ENCODE peak calls at places on chromosomes 1 and 21, in four cellular contexts. One of them, this sample, is unnamed.

GRCh38 chr1:64550505-64550904 is 80.6 kb downstream of the CACHD1 start:
- DNase-seq in upper lobe of left lung: no peak
- DNase-seq in Peyer's patch: no peak
- DNase-seq in uterus: no peak
- DNase-seq in this sample: no peak

GRCh38 chr21:29465528-29465927 is 166.8 kb downstream of the BACH1 start:
- DNase-seq in upper lobe of left lung: no peak
- DNase-seq in Peyer's patch: no peak
- DNase-seq in uterus: no peak
- DNase-seq in this sample: no peak

GRCh38 chr1:197919523-197920301 is 2.5 kb downstream of the LHX9 start:
- DNase-seq in upper lobe of left lung: no peak
- DNase-seq in Peyer's patch: no peak
- DNase-seq in uterus: no peak
- DNase-seq in this sample: no peak

GRCh38 chr1:92070892-92071291 is 4.3 kb downstream of the SETSIP start:
- DNase-seq in upper lobe of left lung: no peak
- DNase-seq in Peyer's patch: no peak
- DNase-seq in uterus: no peak
- DNase-seq in this sample: no peak

GRCh38 chr1:45647248-45648021 is 23.6 kb upstream of the CCDC17 start:
- DNase-seq in upper lobe of left lung: no peak
- DNase-seq in Peyer's patch: no peak
- DNase-seq in uterus: no peak
- DNase-seq in this sample: no peak

GRCh38 chr1:222843434-222844107 is 28.7 kb downstream of the DISP1 start:
- DNase-seq in upper lobe of left lung: no peak
- DNase-seq in Peyer's patch: no peak
- DNase-seq in uterus: no peak
- DNase-seq in this sample: no peak

GRCh38 chr1:26961826-26962225 is 1.6 kb upstream of the KDF1 start:
- DNase-seq in upper lobe of left lung: no peak
- DNase-seq in Peyer's patch: no peak
- DNase-seq in uterus: no peak
- DNase-seq in this sample: no peak

GRCh38 chr1:236893626-236894545 is 98.8 kb downstream of the MTR start:
- DNase-seq in upper lobe of left lung: no peak
- DNase-seq in Peyer's patch: no peak
- DNase-seq in uterus: no peak
- DNase-seq in this sample: no peak

GRCh38 chr1:67647036-67647798 is 37.8 kb upstream of the GADD45A start:
- DNase-seq in upper lobe of left lung: no peak
- DNase-seq in Peyer's patch: no peak
- DNase-seq in uterus: no peak
- DNase-seq in this sample: no peak

GRCh38 chr1:180905927-180906326 is 6.8 kb upstream of the KIAA1614 start:
- DNase-seq in upper lobe of left lung: no peak
- DNase-seq in Peyer's patch: no peak
- DNase-seq in uterus: no peak
- DNase-seq in this sample: no peak

GRCh38 chr1:210264521-210265380 is 32.2 kb downstream of the SERTAD4 start:
- DNase-seq in upper lobe of left lung: no peak
- DNase-seq in Peyer's patch: no peak
- DNase-seq in uterus: no peak
- DNase-seq in this sample: no peak

GRCh38 chr1:211761400-211761799 is 69.2 kb downstream of the LPGAT1 start:
- DNase-seq in upper lobe of left lung: no peak
- DNase-seq in Peyer's patch: no peak
- DNase-seq in uterus: no peak
- DNase-seq in this sample: no peak

GRCh38 chr1:89607888-89608626 is 24.9 kb upstream of the LRRC8C start:
- DNase-seq in upper lobe of left lung: peak
- DNase-seq in Peyer's patch: no peak
- DNase-seq in uterus: peak
- DNase-seq in this sample: peak

GRCh38 chr1:160629286-160630210 is 17.3 kb downstream of the SLAMF1 start:
- DNase-seq in upper lobe of left lung: peak
- DNase-seq in Peyer's patch: peak
- DNase-seq in uterus: no peak
- DNase-seq in this sample: peak

GRCh38 chr21:25297117-25297516 is 310.2 kb downstream of the MRPL39 start:
- DNase-seq in upper lobe of left lung: no peak
- DNase-seq in Peyer's patch: no peak
- DNase-seq in uterus: no peak
- DNase-seq in this sample: no peak

GRCh38 chr1:100683448-100684349 is 35.8 kb upstream of the VCAM1 start:
- DNase-seq in upper lobe of left lung: no peak
- DNase-seq in Peyer's patch: no peak
- DNase-seq in uterus: no peak
- DNase-seq in this sample: no peak

GRCh38 chr1:248691567-248692155 is 10.9 kb downstream of the OR14I1 start:
- DNase-seq in upper lobe of left lung: no peak
- DNase-seq in Peyer's patch: no peak
- DNase-seq in uterus: no peak
- DNase-seq in this sample: peak

GRCh38 chr1:157992031-157992568 is 1.3 kb upstream of the KIRREL1 start:
- DNase-seq in upper lobe of left lung: peak
- DNase-seq in Peyer's patch: peak
- DNase-seq in uterus: peak
- DNase-seq in this sample: peak

GRCh38 chr1:206411321-206411720 is 59.0 kb upstream of the IKBKE start:
- DNase-seq in upper lobe of left lung: no peak
- DNase-seq in Peyer's patch: no peak
- DNase-seq in uterus: no peak
- DNase-seq in this sample: no peak

GRCh38 chr1:6131561-6131960 is 48.6 kb downstream of the CHD5 start:
- DNase-seq in upper lobe of left lung: no peak
- DNase-seq in Peyer's patch: no peak
- DNase-seq in uterus: no peak
- DNase-seq in this sample: no peak

GRCh38 chr1:62436039-62436465 is 797 bp upstream of the USP1 start:
- DNase-seq in upper lobe of left lung: peak
- DNase-seq in Peyer's patch: peak
- DNase-seq in uterus: no peak
- DNase-seq in this sample: no peak

GRCh38 chr1:64848136-64848535 is 103.3 kb downstream of the RAVER2 start:
- DNase-seq in upper lobe of left lung: no peak
- DNase-seq in Peyer's patch: no peak
- DNase-seq in uterus: no peak
- DNase-seq in this sample: peak

GRCh38 chr1:111955755-111956154 is 33.7 kb downstream of the KCND3 start:
- DNase-seq in upper lobe of left lung: peak
- DNase-seq in Peyer's patch: no peak
- DNase-seq in uterus: no peak
- DNase-seq in this sample: no peak

DNA sequence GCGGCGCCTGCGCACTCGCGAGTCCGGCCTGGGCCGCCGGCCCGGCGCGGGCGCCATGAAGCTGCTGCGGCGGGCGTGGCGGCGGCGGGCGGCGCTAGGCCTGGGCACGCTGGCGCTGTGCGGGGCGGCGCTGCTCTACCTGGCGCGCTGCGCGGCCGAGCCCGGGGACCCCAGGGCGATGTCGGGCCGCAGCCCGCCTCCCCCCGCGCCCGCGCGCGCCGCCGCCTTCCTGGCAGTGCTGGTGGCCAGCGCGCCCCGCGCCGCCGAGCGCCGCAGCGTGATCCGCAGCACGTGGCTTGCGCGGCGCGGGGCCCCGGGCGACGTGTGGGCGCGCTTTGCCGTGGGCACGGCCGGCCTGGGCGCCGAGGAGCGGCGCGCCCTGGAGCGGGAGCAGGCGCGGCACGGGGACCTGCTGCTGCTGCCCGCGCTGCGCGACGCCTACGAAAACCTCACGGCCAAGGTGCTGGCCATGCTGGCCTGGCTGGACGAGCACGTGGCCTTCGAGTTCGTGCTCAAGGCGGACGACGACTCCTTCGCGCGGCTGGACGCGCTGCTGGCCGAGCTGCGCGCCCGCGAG is at the start of gene B3GALT6:
- DNase-seq in upper lobe of left lung: no peak
- DNase-seq in Peyer's patch: no peak
- DNase-seq in uterus: no peak
- DNase-seq in this sample: no peak
- TF ChIP-seq POLR2A in upper lobe of left lung: no peak
- TF ChIP-seq POLR2A in Peyer's patch: peak
- TF ChIP-seq POLR2A in uterus: no peak
- TF ChIP-seq POLR2A in this sample: no peak

GRCh38 chr1:54479251-54479650 is 68.8 kb upstream of the ACOT11 start:
- DNase-seq in upper lobe of left lung: no peak
- DNase-seq in Peyer's patch: no peak
- DNase-seq in uterus: no peak
- DNase-seq in this sample: peak
- TF ChIP-seq CTCF in upper lobe of left lung: no peak
- TF ChIP-seq CTCF in Peyer's patch: no peak
- TF ChIP-seq CTCF in uterus: no peak
- TF ChIP-seq CTCF in this sample: no peak

GRCh38 chr21:46297311-46298082 is 11.4 kb downstream of the YBEY start:
- DNase-seq in upper lobe of left lung: no peak
- DNase-seq in Peyer's patch: no peak
- DNase-seq in uterus: no peak
- DNase-seq in this sample: peak
- TF ChIP-seq POLR2A in upper lobe of left lung: no peak
- TF ChIP-seq POLR2A in Peyer's patch: no peak
- TF ChIP-seq POLR2A in uterus: no peak
- TF ChIP-seq POLR2A in this sample: no peak

GRCh38 chr1:52365091-52365745 is 787 bp downstream of the CC2D1B start:
- DNase-seq in upper lobe of left lung: peak
- DNase-seq in Peyer's patch: peak
- DNase-seq in uterus: peak
- DNase-seq in this sample: peak
- TF ChIP-seq CTCF in upper lobe of left lung: no peak
- TF ChIP-seq CTCF in Peyer's patch: no peak
- TF ChIP-seq CTCF in uterus: no peak
- TF ChIP-seq CTCF in this sample: no peak

GRCh38 chr1:204848579-204848978 is 22.1 kb upstream of the NFASC start:
- DNase-seq in upper lobe of left lung: no peak
- DNase-seq in Peyer's patch: no peak
- DNase-seq in uterus: no peak
- DNase-seq in this sample: no peak

GRCh38 chr1:204854286-204854685 is 16.4 kb upstream of the NFASC start:
- DNase-seq in upper lobe of left lung: no peak
- DNase-seq in Peyer's patch: no peak
- DNase-seq in uterus: no peak
- DNase-seq in this sample: no peak

GRCh38 chr1:204858381-204858821 is 12.3 kb upstream of the NFASC start:
- DNase-seq in upper lobe of left lung: no peak
- DNase-seq in Peyer's patch: no peak
- DNase-seq in uterus: no peak
- DNase-seq in this sample: no peak

GRCh38 chr1:204853446-204853845 is 17.2 kb upstream of the NFASC start:
- DNase-seq in upper lobe of left lung: no peak
- DNase-seq in Peyer's patch: no peak
- DNase-seq in uterus: no peak
- DNase-seq in this sample: no peak

GRCh38 chr1:204852854-204853253 is 17.8 kb upstream of the NFASC start:
- DNase-seq in upper lobe of left lung: no peak
- DNase-seq in Peyer's patch: no peak
- DNase-seq in uterus: no peak
- DNase-seq in this sample: no peak
- TF ChIP-seq POLR2A in upper lobe of left lung: no peak
- TF ChIP-seq POLR2A in Peyer's patch: no peak
- TF ChIP-seq POLR2A in uterus: no peak
- TF ChIP-seq POLR2A in this sample: no peak

GRCh38 chr21:42887321-42887720 is 5.8 kb upstream of the NDUFV3 start:
- DNase-seq in upper lobe of left lung: peak
- DNase-seq in Peyer's patch: no peak
- DNase-seq in uterus: no peak
- DNase-seq in this sample: no peak

GRCh38 chr21:42892582-42892930 is 553 bp upstream of the NDUFV3 start:
- DNase-seq in upper lobe of left lung: no peak
- DNase-seq in Peyer's patch: no peak
- DNase-seq in uterus: no peak
- DNase-seq in this sample: no peak

DNA sequence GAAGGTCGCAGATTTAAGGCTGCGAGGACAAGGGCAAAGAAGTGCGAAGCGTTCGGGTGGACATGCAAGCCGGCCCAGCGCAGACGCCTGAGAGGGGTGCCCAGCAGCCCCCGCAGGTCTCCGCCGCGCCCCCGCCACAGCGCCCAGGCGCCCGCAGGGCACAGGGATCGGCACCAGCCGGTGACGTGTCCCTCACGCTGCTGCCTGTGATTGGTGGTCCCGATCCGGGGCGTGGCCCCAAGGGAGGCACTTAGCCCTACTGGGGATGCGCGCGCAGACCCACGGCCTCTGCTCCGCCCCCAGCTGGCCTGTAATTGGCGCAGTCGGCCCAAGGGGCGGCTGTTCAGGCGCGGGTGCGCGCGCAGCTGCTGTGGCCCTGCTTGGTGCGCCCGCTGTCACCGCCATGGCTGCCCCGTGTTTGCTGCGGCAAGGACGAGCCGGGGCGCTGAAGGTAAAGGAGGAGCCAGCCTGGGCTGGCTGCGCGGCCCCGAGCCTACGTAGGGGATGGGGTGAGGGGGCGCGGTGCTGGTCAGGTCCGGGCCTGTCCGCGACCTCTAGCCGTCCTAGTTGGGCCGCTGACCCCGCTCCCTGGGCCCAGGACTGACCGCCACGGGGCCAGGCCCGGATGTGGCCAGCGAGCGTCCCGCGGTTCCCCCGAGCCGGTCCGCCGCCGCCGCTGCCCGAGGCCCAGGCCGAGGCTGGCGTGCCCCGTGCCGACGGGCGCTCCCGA is at the start of gene NDUFV3:
- DNase-seq in upper lobe of left lung: peak
- DNase-seq in Peyer's patch: peak
- DNase-seq in uterus: peak
- DNase-seq in this sample: peak
- TF ChIP-seq CTCF in upper lobe of left lung: peak
- TF ChIP-seq CTCF in Peyer's patch: peak
- TF ChIP-seq CTCF in uterus: peak
- TF ChIP-seq CTCF in this sample: no peak

This sample was measured in testis.